ENCODE peak calls at places on chromosomes 4 and X, in seven cellular contexts. One of them, this sample, is unnamed.

GRCh38 chr4:55069248-55069647 is 56.1 kb downstream of the KDR start:
- DNase-seq in OCI-LY7: no peak
- DNase-seq in transverse colon: no peak
- DNase-seq in colonic mucosa: no peak
- DNase-seq in neural progenitor cell: no peak
- DNase-seq in left ventricle myocardium inferior: peak; percentile 18
- DNase-seq in ovary: no peak
- DNase-seq in this sample: no peak

GRCh38 chrX:39955621-39956020 is 142.1 kb downstream of the BCOR start:
- DNase-seq in OCI-LY7: peak; percentile 60
- DNase-seq in neural progenitor cell: peak; percentile 23
- DNase-seq in colonic mucosa: no peak
- DNase-seq in transverse colon: no peak
- DNase-seq in ovary: no peak
- DNase-seq in left ventricle myocardium inferior: no peak
- DNase-seq in this sample: no peak

GRCh38 chrX:40809210-40809609 is 73.9 kb upstream of the MED14 start:
- DNase-seq in left ventricle myocardium inferior: no peak
- DNase-seq in colonic mucosa: no peak
- DNase-seq in transverse colon: no peak
- DNase-seq in OCI-LY7: no peak
- DNase-seq in ovary: no peak
- DNase-seq in neural progenitor cell: no peak
- DNase-seq in this sample: no peak

GRCh38 chr4:76084542-76084941 is 10.0 kb downstream of the ART3 start:
- DNase-seq in neural progenitor cell: no peak
- DNase-seq in ovary: no peak
- DNase-seq in OCI-LY7: no peak
- DNase-seq in left ventricle myocardium inferior: no peak
- DNase-seq in colonic mucosa: no peak
- DNase-seq in transverse colon: no peak
- DNase-seq in this sample: no peak

GRCh38 chr4:141002323-141002805 is 130.9 kb downstream of the RNF150 start:
- DNase-seq in left ventricle myocardium inferior: no peak
- DNase-seq in OCI-LY7: no peak
- DNase-seq in neural progenitor cell: no peak
- DNase-seq in colonic mucosa: no peak
- DNase-seq in ovary: no peak
- DNase-seq in transverse colon: no peak
- DNase-seq in this sample: no peak

GRCh38 chrX:123188081-123188480 is 4.0 kb downstream of the GRIA3 start:
- DNase-seq in left ventricle myocardium inferior: no peak
- DNase-seq in transverse colon: no peak
- DNase-seq in ovary: no peak
- DNase-seq in colonic mucosa: no peak
- DNase-seq in OCI-LY7: no peak
- DNase-seq in neural progenitor cell: no peak
- DNase-seq in this sample: no peak

GRCh38 chrX:16722481-16722880 is 3.1 kb downstream of the SYAP1 start:
- DNase-seq in ovary: no peak
- DNase-seq in neural progenitor cell: no peak
- DNase-seq in colonic mucosa: no peak
- DNase-seq in transverse colon: no peak
- DNase-seq in left ventricle myocardium inferior: no peak
- DNase-seq in OCI-LY7: no peak
- DNase-seq in this sample: no peak

GRCh38 chrX:140821280-140821679 is 111.7 kb downstream of the LINC00632 start:
- DNase-seq in left ventricle myocardium inferior: no peak
- DNase-seq in ovary: no peak
- DNase-seq in neural progenitor cell: no peak
- DNase-seq in transverse colon: no peak
- DNase-seq in OCI-LY7: peak; percentile 78
- DNase-seq in colonic mucosa: no peak
- DNase-seq in this sample: no peak

GRCh38 chr4:73964862-73965611 is 16.8 kb downstream of the PF4 start:
- DNase-seq in colonic mucosa: peak; percentile 34
- DNase-seq in OCI-LY7: no peak
- DNase-seq in transverse colon: no peak
- DNase-seq in left ventricle myocardium inferior: no peak
- DNase-seq in ovary: no peak
- DNase-seq in neural progenitor cell: peak; percentile 71
- DNase-seq in this sample: no peak

GRCh38 chr4:159384619-159385018 is 281.7 kb downstream of the RAPGEF2 start:
- DNase-seq in left ventricle myocardium inferior: no peak
- DNase-seq in colonic mucosa: no peak
- DNase-seq in transverse colon: no peak
- DNase-seq in neural progenitor cell: no peak
- DNase-seq in OCI-LY7: no peak
- DNase-seq in ovary: no peak
- DNase-seq in this sample: no peak

GRCh38 chr4:8176547-8177399 is 18.2 kb upstream of the ABLIM2 start:
- DNase-seq in transverse colon: peak; percentile 54
- DNase-seq in left ventricle myocardium inferior: no peak
- DNase-seq in OCI-LY7: peak; percentile 71
- DNase-seq in ovary: no peak
- DNase-seq in colonic mucosa: no peak
- DNase-seq in neural progenitor cell: peak; percentile 74
- DNase-seq in this sample: peak; percentile 82

GRCh38 chr4:1201851-1202525 is 29.6 kb upstream of the SPON2 start:
- DNase-seq in neural progenitor cell: no peak
- DNase-seq in transverse colon: peak; percentile 83
- DNase-seq in colonic mucosa: peak; percentile 53
- DNase-seq in OCI-LY7: peak; percentile 54
- DNase-seq in ovary: peak; percentile 73
- DNase-seq in left ventricle myocardium inferior: no peak
- DNase-seq in this sample: no peak

GRCh38 chr4:171676555-171677215 is 136.5 kb upstream of the GALNTL6 start:
- DNase-seq in OCI-LY7: peak; percentile 85
- DNase-seq in neural progenitor cell: no peak
- DNase-seq in ovary: no peak
- DNase-seq in left ventricle myocardium inferior: no peak
- DNase-seq in transverse colon: no peak
- DNase-seq in colonic mucosa: no peak
- DNase-seq in this sample: no peak

GRCh38 chr4:15544196-15544730 is 74.6 kb downstream of the CC2D2A start:
- DNase-seq in OCI-LY7: no peak
- DNase-seq in neural progenitor cell: peak; percentile 17
- DNase-seq in colonic mucosa: no peak
- DNase-seq in transverse colon: no peak
- DNase-seq in left ventricle myocardium inferior: no peak
- DNase-seq in ovary: no peak
- DNase-seq in this sample: no peak

GRCh38 chr4:139245590-139245989 is 34.4 kb downstream of the MGARP start:
- DNase-seq in OCI-LY7: no peak
- DNase-seq in transverse colon: no peak
- DNase-seq in left ventricle myocardium inferior: no peak
- DNase-seq in ovary: no peak
- DNase-seq in colonic mucosa: no peak
- DNase-seq in neural progenitor cell: no peak
- DNase-seq in this sample: no peak

GRCh38 chr4:177177446-177178160 is 132.1 kb upstream of the NEIL3 start:
- DNase-seq in neural progenitor cell: no peak
- DNase-seq in OCI-LY7: no peak
- DNase-seq in left ventricle myocardium inferior: no peak
- DNase-seq in transverse colon: no peak
- DNase-seq in ovary: no peak
- DNase-seq in colonic mucosa: no peak
- DNase-seq in this sample: no peak

GRCh38 chr4:38675167-38676121 is 11.4 kb downstream of the KLF3 start:
- DNase-seq in OCI-LY7: peak; percentile 78
- DNase-seq in colonic mucosa: peak; percentile 93
- DNase-seq in left ventricle myocardium inferior: peak; percentile 58
- DNase-seq in ovary: peak; percentile 73
- DNase-seq in transverse colon: peak; percentile 90
- DNase-seq in neural progenitor cell: peak; percentile 90
- DNase-seq in this sample: peak; percentile 81

GRCh38 chr4:125085-125820 is 952 bp downstream of the ZNF718 start:
- DNase-seq in neural progenitor cell: peak; percentile 50
- DNase-seq in colonic mucosa: peak; percentile 59
- DNase-seq in OCI-LY7: peak; percentile 44
- DNase-seq in transverse colon: peak; percentile 53
- DNase-seq in ovary: no peak
- DNase-seq in left ventricle myocardium inferior: peak; percentile 40
- DNase-seq in this sample: peak; percentile 31

GRCh38 chrX:3345281-3346081 is 971 bp downstream of the MXRA5 start:
- DNase-seq in colonic mucosa: peak; percentile 24
- DNase-seq in neural progenitor cell: peak; percentile 66
- DNase-seq in ovary: peak; percentile 48
- DNase-seq in left ventricle myocardium inferior: peak; percentile 58
- DNase-seq in OCI-LY7: no peak
- DNase-seq in transverse colon: no peak
- DNase-seq in this sample: no peak

GRCh38 chrX:46130246-46130645 is 415.0 kb downstream of the ZNF674 start:
- DNase-seq in transverse colon: no peak
- DNase-seq in left ventricle myocardium inferior: no peak
- DNase-seq in OCI-LY7: no peak
- DNase-seq in neural progenitor cell: peak; percentile 86
- DNase-seq in ovary: no peak
- DNase-seq in colonic mucosa: no peak
- DNase-seq in this sample: no peak

GRCh38 chrX:129000797-129001196 is 522.5 kb downstream of the SMARCA1 start:
- DNase-seq in OCI-LY7: no peak
- DNase-seq in ovary: no peak
- DNase-seq in left ventricle myocardium inferior: no peak
- DNase-seq in transverse colon: no peak
- DNase-seq in colonic mucosa: no peak
- DNase-seq in neural progenitor cell: no peak
- DNase-seq in this sample: no peak

GRCh38 chr4:138035781-138036258 is 206.3 kb downstream of the SLC7A11 start:
- DNase-seq in colonic mucosa: no peak
- DNase-seq in neural progenitor cell: peak; percentile 71
- DNase-seq in left ventricle myocardium inferior: no peak
- DNase-seq in transverse colon: no peak
- DNase-seq in ovary: no peak
- DNase-seq in OCI-LY7: peak; percentile 90
- DNase-seq in this sample: peak; percentile 11

GRCh38 chr4:155400893-155401292 is 24.1 kb upstream of the MAP9 start:
- DNase-seq in colonic mucosa: no peak
- DNase-seq in neural progenitor cell: no peak
- DNase-seq in transverse colon: no peak
- DNase-seq in OCI-LY7: no peak
- DNase-seq in left ventricle myocardium inferior: no peak
- DNase-seq in ovary: no peak
- DNase-seq in this sample: no peak

GRCh38 chr4:152920768-152921167 is 15.4 kb upstream of the FHDC1 start:
- DNase-seq in neural progenitor cell: no peak
- DNase-seq in left ventricle myocardium inferior: no peak
- DNase-seq in colonic mucosa: no peak
- DNase-seq in OCI-LY7: peak; percentile 49
- DNase-seq in transverse colon: no peak
- DNase-seq in ovary: no peak
- DNase-seq in this sample: peak; percentile 18

GRCh38 chrX:54921427-54922021 is 900 bp downstream of the TRO start:
- DNase-seq in colonic mucosa: peak; percentile 47
- DNase-seq in transverse colon: peak; percentile 47
- DNase-seq in OCI-LY7: no peak
- DNase-seq in ovary: peak; percentile 73
- DNase-seq in neural progenitor cell: peak; percentile 92
- DNase-seq in left ventricle myocardium inferior: peak; percentile 40
- DNase-seq in this sample: peak; percentile 79

GRCh38 chr4:85837334-85837733 is 362.4 kb downstream of the ARHGAP24 start:
- DNase-seq in colonic mucosa: no peak
- DNase-seq in left ventricle myocardium inferior: no peak
- DNase-seq in transverse colon: no peak
- DNase-seq in OCI-LY7: no peak
- DNase-seq in ovary: no peak
- DNase-seq in neural progenitor cell: no peak
- DNase-seq in this sample: no peak

GRCh38 chrX:77597090-77597489 is 149.9 kb downstream of the FGF16 start:
- DNase-seq in ovary: no peak
- DNase-seq in OCI-LY7: no peak
- DNase-seq in colonic mucosa: no peak
- DNase-seq in transverse colon: no peak
- DNase-seq in neural progenitor cell: no peak
- DNase-seq in left ventricle myocardium inferior: no peak
- DNase-seq in this sample: no peak
- TF ChIP-seq CTCF in ovary: no peak
- TF ChIP-seq CTCF in OCI-LY7: peak; percentile 52
- TF ChIP-seq CTCF in colonic mucosa: no peak
- TF ChIP-seq CTCF in transverse colon: no peak
- TF ChIP-seq CTCF in neural progenitor cell: peak; percentile 39
- TF ChIP-seq CTCF in left ventricle myocardium inferior: peak; percentile 54
- TF ChIP-seq CTCF in this sample: peak; percentile 47

GRCh38 chrX:99703467-99703866 is 706.6 kb downstream of the PCDH19 start:
- DNase-seq in transverse colon: no peak
- DNase-seq in colonic mucosa: no peak
- DNase-seq in OCI-LY7: no peak
- DNase-seq in left ventricle myocardium inferior: no peak
- DNase-seq in ovary: no peak
- DNase-seq in neural progenitor cell: no peak
- DNase-seq in this sample: no peak
- H3K4me1 ChIP-seq in transverse colon: no peaks in the 10 kb centered on the region
- H3K4me1 ChIP-seq in colonic mucosa: no peaks in the 10 kb centered on the region
- H3K4me1 ChIP-seq in OCI-LY7: no peaks in the 10 kb centered on the region
- H3K4me1 ChIP-seq in left ventricle myocardium inferior: no peaks in the 10 kb centered on the region
- H3K4me1 ChIP-seq in ovary: no peaks in the 10 kb centered on the region
- H3K4me1 ChIP-seq in neural progenitor cell: no peaks in the 10 kb centered on the region
- H3K4me1 ChIP-seq in this sample: no peaks in the 10 kb centered on the region

GRCh38 chr4:3374011-3374645 is 67.6 kb upstream of the HGFAC start:
- DNase-seq in OCI-LY7: no peak
- DNase-seq in left ventricle myocardium inferior: no peak
- DNase-seq in colonic mucosa: no peak
- DNase-seq in neural progenitor cell: no peak
- DNase-seq in ovary: no peak
- DNase-seq in transverse colon: no peak
- DNase-seq in this sample: no peak

GRCh38 chr4:3377557-3377956 is 64.2 kb upstream of the HGFAC start:
- DNase-seq in transverse colon: no peak
- DNase-seq in colonic mucosa: no peak
- DNase-seq in OCI-LY7: no peak
- DNase-seq in neural progenitor cell: no peak
- DNase-seq in left ventricle myocardium inferior: no peak
- DNase-seq in ovary: no peak
- DNase-seq in this sample: no peak

GRCh38 chr4:3374667-3375066 is 67.1 kb upstream of the HGFAC start:
- DNase-seq in left ventricle myocardium inferior: no peak
- DNase-seq in ovary: no peak
- DNase-seq in OCI-LY7: no peak
- DNase-seq in transverse colon: no peak
- DNase-seq in neural progenitor cell: no peak
- DNase-seq in colonic mucosa: no peak
- DNase-seq in this sample: no peak

GRCh38 chr4:3376266-3376665 is 65.5 kb upstream of the HGFAC start:
- DNase-seq in ovary: no peak
- DNase-seq in OCI-LY7: no peak
- DNase-seq in transverse colon: no peak
- DNase-seq in left ventricle myocardium inferior: no peak
- DNase-seq in colonic mucosa: no peak
- DNase-seq in neural progenitor cell: no peak
- DNase-seq in this sample: no peak

GRCh38 chr4:3375688-3376087 is 66.1 kb upstream of the HGFAC start:
- DNase-seq in colonic mucosa: no peak
- DNase-seq in OCI-LY7: no peak
- DNase-seq in left ventricle myocardium inferior: no peak
- DNase-seq in neural progenitor cell: no peak
- DNase-seq in ovary: no peak
- DNase-seq in transverse colon: no peak
- DNase-seq in this sample: peak; percentile 50
- TF ChIP-seq CTCF in colonic mucosa: no peak
- TF ChIP-seq CTCF in OCI-LY7: no peak
- TF ChIP-seq CTCF in left ventricle myocardium inferior: no peak
- TF ChIP-seq CTCF in neural progenitor cell: no peak
- TF ChIP-seq CTCF in ovary: no peak
- TF ChIP-seq CTCF in transverse colon: no peak
- TF ChIP-seq CTCF in this sample: no peak

GRCh38 chrX:66002832-66003680 is 36.8 kb downstream of the VSIG4 start:
- DNase-seq in colonic mucosa: no peak
- DNase-seq in neural progenitor cell: no peak
- DNase-seq in transverse colon: no peak
- DNase-seq in OCI-LY7: no peak
- DNase-seq in left ventricle myocardium inferior: no peak
- DNase-seq in ovary: no peak
- DNase-seq in this sample: no peak
- H3K4me1 ChIP-seq in colonic mucosa: no peaks in the 10 kb centered on the region
- H3K4me1 ChIP-seq in neural progenitor cell: peaks cover 6% of the 10 kb centered on the region
- H3K4me1 ChIP-seq in transverse colon: no peaks in the 10 kb centered on the region
- H3K4me1 ChIP-seq in OCI-LY7: peaks cover 47% of the 10 kb centered on the region
- H3K4me1 ChIP-seq in left ventricle myocardium inferior: no peaks in the 10 kb centered on the region
- H3K4me1 ChIP-seq in ovary: no peaks in the 10 kb centered on the region
- H3K4me1 ChIP-seq in this sample: no peaks in the 10 kb centered on the region

This sample was measured in BE2C.